ENCODE peak calls at places on chromosomes 7 and 10, in eight cellular contexts. X is fibroblast of mammary gland, L is germinal center, E is lower leg skin, J is iris pigment epithelial cell, Q is COR-L47, K is lower lobe of right lung, O is C1 segment of cervical spinal cord. U is an unnamed sample.

GRCh38 chr7:137944168-137944567 is 57.7 kb downstream of the CREB3L2 start:
- DNase-seq in X (peak), L (no peak), E (no peak), J (peak), Q (peak), K (no peak), O (no peak), U (no peak)

GRCh38 chr7:140841316-140841715 is 83.4 kb downstream of the BRAF start:
- DNase-seq in X (no peak), L (no peak), E (no peak), J (no peak), Q (no peak), K (no peak), O (no peak), U (no peak)

GRCh38 chr10:131825960-131826650 is 74.7 kb upstream of the PPP2R2D start:
- DNase-seq in X (no peak), L (no peak), E (no peak), J (no peak), Q (no peak), K (peak), O (no peak), U (no peak)

GRCh38 chr10:66167816-66168215 is 758.0 kb upstream of the LRRTM3 start:
- DNase-seq in X (no peak), L (no peak), E (no peak), J (peak), Q (no peak), K (no peak), O (no peak), U (no peak)

GRCh38 chr10:87660484-87661133 is 931 bp downstream of the PAPSS2 start:
- DNase-seq in X (peak), L (no peak), E (peak), J (peak), Q (no peak), K (no peak), O (no peak), U (no peak)

GRCh38 chr7:23043441-23043840 is 29.5 kb upstream of the HYCC1 start:
- DNase-seq in X (no peak), L (no peak), E (no peak), J (peak), Q (no peak), K (no peak), O (no peak), U (no peak)

GRCh38 chr7:70857793-70858545 is 274.0 kb upstream of the GALNT17 start:
- DNase-seq in X (no peak), L (no peak), E (no peak), J (no peak), Q (no peak), K (no peak), O (no peak), U (no peak)

GRCh38 chr7:107958764-107959526 is 44.0 kb downstream of the LAMB1 start:
- DNase-seq in X (peak), L (no peak), E (peak), J (peak), Q (no peak), K (no peak), O (no peak), U (no peak)

GRCh38 chr7:150356265-150356897 is 12.2 kb upstream of the REPIN1 start:
- DNase-seq in X (peak), L (peak), E (no peak), J (peak), Q (peak), K (no peak), O (no peak), U (no peak)

U was measured in thoracic aorta.